ENCODE peak calls at places on chromosomes 7 and 10, in four cellular contexts. N is nephron progenitor cell, A is GM23338, U is DMS79. G is an unnamed sample.

GRCh38 chr10:126242352-126243260 is 145.7 kb downstream of the ADAM12 start:
- DNase-seq in N (no peak), U (no peak), A (no peak), G (no peak)

GRCh38 chr7:55438765-55439525 is 73.8 kb downstream of the LANCL2 start:
- DNase-seq in N (no peak), A (no peak), U (peak), G (no peak)

GRCh38 chr10:65861249-65861648 is 1064.6 kb upstream of the LRRTM3 start:
- DNase-seq in N (no peak), U (no peak), A (no peak), G (no peak)

GRCh38 chr10:67779455-67780205 is 58.4 kb downstream of the DNAJC12 start:
- DNase-seq in A (peak), N (peak), U (peak), G (peak)

GRCh38 chr7:102283477-102284189 is 3.0 kb upstream of the SH2B2 start:
- DNase-seq in U (no peak), N (no peak), A (no peak), G (no peak)

GRCh38 chr7:79564123-79564522 is 110.7 kb upstream of the MAGI2 start:
- DNase-seq in N (no peak), U (no peak), A (no peak), G (no peak)

GRCh38 chr7:82701941-82702340 is 258.4 kb upstream of the CACNA2D1 start:
- DNase-seq in N (no peak), A (no peak), U (no peak), G (no peak)

GRCh38 chr7:71237945-71238344 is 106.0 kb downstream of the GALNT17 start:
- DNase-seq in A (peak), U (no peak), N (peak), G (peak)

GRCh38 chr10:63083904-63084689 is 49.0 kb upstream of the NRBF2 start:
- DNase-seq in A (peak), N (peak), U (no peak), G (peak)

GRCh38 chr7:6221340-6222319 is 50.8 kb downstream of the CYTH3 start:
- DNase-seq in U (no peak), N (no peak), A (no peak), G (no peak)

GRCh38 chr7:41578700-41579099 is 124.2 kb downstream of the INHBA start:
- DNase-seq in A (no peak), N (no peak), U (no peak), G (no peak)

GRCh38 chr7:521221-522070 is 1.8 kb upstream of the PDGFA start:
- DNase-seq in U (peak), A (no peak), N (peak), G (no peak)

GRCh38 chr10:22315455-22316285 is 518 bp upstream of the COMMD3 start:
- DNase-seq in N (no peak), A (peak), U (no peak), G (no peak)

GRCh38 chr7:130385600-130386066 is 5.3 kb downstream of the CPA1 start:
- DNase-seq in U (no peak), A (no peak), N (no peak), G (no peak)

GRCh38 chr7:128356546-128357365 is 4.7 kb downstream of the PRRT4 start:
- DNase-seq in N (no peak), A (no peak), U (no peak), G (no peak)